ENCODE peak calls at places on chromosomes 1 and 21, in six cellular contexts. K is H54; U is activated CD4-positive, alpha-beta T cell treated with anti-CD3 and anti-CD28 coated beads, Interleukin-2, amount 10 ng/mL, durations not matched to agents 7 days and 5 days; W is GM20000; N is amniotic stem cell; J is left cardiac atrium. Q is an unnamed sample.

GRCh38 chr1:6357243-6357929 is 36.2 kb downstream of the ACOT7 start:
- DNase-seq in K (no peak), U (no peak), W (no peak), N (no peak), J (no peak), Q (no peak)

GRCh38 chr1:203364013-203364730 is 13.2 kb upstream of the FMOD start:
- DNase-seq in K (no peak), U (no peak), W (no peak), N (no peak), J (peak), Q (no peak)

GRCh38 chr1:90616395-90616794 is 100.7 kb downstream of the BARHL2 start:
- DNase-seq in K (no peak), U (no peak), W (no peak), N (no peak), J (no peak), Q (no peak)

GRCh38 chr1:22712502-22713271 is 2.0 kb downstream of the EPHB2 start:
- DNase-seq in K (peak), U (no peak), W (peak), N (no peak), J (no peak), Q (no peak)

GRCh38 chr1:201356701-201357100 is 20.8 kb downstream of the TNNT2 start:
- DNase-seq in K (no peak), U (no peak), W (no peak), N (no peak), J (no peak), Q (no peak)

GRCh38 chr1:10710489-10710888 is 86.0 kb downstream of the CASZ1 start:
- DNase-seq in K (no peak), U (no peak), W (no peak), N (no peak), J (no peak), Q (no peak)

GRCh38 chr1:200153277-200154055 is 126.0 kb downstream of the NR5A2 start:
- DNase-seq in K (no peak), U (peak), W (peak), N (no peak), J (no peak), Q (no peak)

GRCh38 chr1:239785576-239785975 is 306.1 kb upstream of the FMN2 start:
- DNase-seq in K (no peak), U (no peak), W (no peak), N (no peak), J (no peak), Q (no peak)

GRCh38 chr1:212671342-212672031 is 28.2 kb downstream of the BATF3 start:
- DNase-seq in K (peak), U (no peak), W (no peak), N (no peak), J (peak), Q (no peak)

GRCh38 chr1:1434131-1434811 is 1.2 kb upstream of the VWA1 start:
- DNase-seq in K (no peak), U (no peak), W (peak), N (no peak), J (peak), Q (peak)

GRCh38 chr1:145863272-145863671 is 4.4 kb upstream of the PIAS3 start:
- DNase-seq in K (no peak), U (no peak), W (no peak), N (no peak), J (no peak), Q (no peak)

GRCh38 chr21:43340491-43341348 is 86.2 kb downstream of the SIK1 start:
- DNase-seq in K (peak), U (no peak), W (no peak), N (peak), J (peak), Q (no peak)

GRCh38 chr1:213973129-213973528 is 14.6 kb upstream of the PROX1 start:
- DNase-seq in K (no peak), U (no peak), W (no peak), N (no peak), J (no peak), Q (no peak)

GRCh38 chr21:36422279-36423098 is 37.3 kb downstream of the CHAF1B start:
- DNase-seq in K (peak), U (peak), W (peak), N (peak), J (peak), Q (no peak)

GRCh38 chr1:116835161-116835560 is 74.6 kb upstream of the PTGFRN start:
- DNase-seq in K (no peak), U (no peak), W (no peak), N (no peak), J (no peak), Q (no peak)

GRCh38 chr1:115666702-115667101 is 24.9 kb downstream of the VANGL1 start:
- DNase-seq in K (no peak), U (no peak), W (no peak), N (no peak), J (peak), Q (peak)

GRCh38 chr1:36351222-36351977 is 28.0 kb upstream of the EVA1B start:
- DNase-seq in K (peak), U (no peak), W (no peak), N (peak), J (no peak), Q (no peak)

GRCh38 chr1:94013331-94013925 is 104.2 kb upstream of the GCLM start:
- DNase-seq in K (no peak), U (no peak), W (no peak), N (no peak), J (no peak), Q (no peak)

GRCh38 chr1:60596791-60597748 is 485.3 kb upstream of the NFIA start:
- DNase-seq in K (no peak), U (no peak), W (no peak), N (no peak), J (no peak), Q (no peak)

GRCh38 chr1:24391882-24392603 is 21.5 kb downstream of the STPG1 start:
- DNase-seq in K (no peak), U (peak), W (peak), N (no peak), J (peak), Q (peak)

GRCh38 chr1:228891134-228892034 is 156.1 kb downstream of the RHOU start:
- DNase-seq in K (no peak), U (no peak), W (no peak), N (no peak), J (no peak), Q (no peak)

GRCh38 chr1:43147625-43148319 is 24.3 kb downstream of the EBNA1BP2 start:
- DNase-seq in K (peak), U (peak), W (peak), N (peak), J (peak), Q (peak)

GRCh38 chr1:179366093-179366800 is 476 bp downstream of the AXDND1 start:
- DNase-seq in K (no peak), U (peak), W (no peak), N (no peak), J (no peak), Q (no peak)

GRCh38 chr1:38068220-38068979 is 21.8 kb upstream of the POU3F1 start:
- DNase-seq in K (no peak), U (no peak), W (no peak), N (no peak), J (no peak), Q (no peak)

GRCh38 chr1:44947060-44947773 is 39.2 kb downstream of the EIF2B3 start:
- DNase-seq in K (no peak), U (no peak), W (no peak), N (peak), J (peak), Q (no peak)

GRCh38 chr1:157431751-157432150 is 120.6 kb downstream of the FCRL5 start:
- DNase-seq in K (no peak), U (no peak), W (no peak), N (no peak), J (no peak), Q (no peak)

GRCh38 chr1:24100945-24101737 is 10.8 kb downstream of the MYOM3 start:
- DNase-seq in K (no peak), U (no peak), W (no peak), N (no peak), J (peak), Q (no peak)

GRCh38 chr1:36199934-36200741 is 24.1 kb upstream of the THRAP3 start:
- DNase-seq in K (no peak), U (no peak), W (peak), N (no peak), J (peak), Q (no peak)

GRCh38 chr1:199551967-199552565 is 475.4 kb upstream of the NR5A2 start:
- DNase-seq in K (peak), U (peak), W (peak), N (peak), J (peak), Q (no peak)

GRCh38 chr1:245311887-245312286 is 157.1 kb downstream of the KIF26B start:
- DNase-seq in K (no peak), U (no peak), W (no peak), N (no peak), J (no peak), Q (no peak)

GRCh38 chr1:168137515-168137821 is 738 bp upstream of the GPR161 start:
- DNase-seq in K (no peak), U (no peak), W (no peak), N (no peak), J (no peak), Q (no peak)

GRCh38 chr1:45381243-45381642 is 41.0 kb upstream of the MUTYH start:
- DNase-seq in K (no peak), U (no peak), W (no peak), N (no peak), J (no peak), Q (no peak)

GRCh38 chr1:15141933-15142647 is 11.5 kb upstream of the TMEM51 start:
- DNase-seq in K (peak), U (no peak), W (no peak), N (no peak), J (no peak), Q (no peak)

Q was measured in sigmoid colon.